ENCODE peak calls at places on chromosomes 11 and 22, in six cellular contexts. X is stimulated activated CD4-positive, alpha-beta T cell treated with anti-CD3 and anti-CD28 coated beads, TNF-alpha, amount 100 ng/mL, for 4 hours; M is C1 segment of cervical spinal cord; F is CD4-positive, alpha-beta T cell; E is fibroblast of gingiva; W is cardiac muscle cell. K is an unnamed sample.

GRCh38 chr11:132911186-132911585 is 621.1 kb downstream of the OPCML start:
- DNase-seq in M (no peak), X (no peak), E (no peak), F (no peak), W (peak), K (peak)

GRCh38 chr11:106998126-106998525 is 20.1 kb downstream of the GUCY1A2 start:
- DNase-seq in F (no peak), W (peak), E (no peak), X (no peak), M (no peak), K (no peak)

GRCh38 chr11:109606256-109606655 is 184.3 kb downstream of the C11orf87 start:
- DNase-seq in X (no peak), F (no peak), M (no peak), W (no peak), E (no peak), K (no peak)

GRCh38 chr11:11661356-11662040 is 39.7 kb upstream of the GALNT18 start:
- DNase-seq in W (no peak), M (no peak), E (no peak), X (no peak), F (no peak), K (no peak)

GRCh38 chr11:34316347-34317037 is 41.3 kb downstream of the ABTB2 start:
- DNase-seq in E (peak), F (no peak), W (peak), M (no peak), X (no peak), K (no peak)

GRCh38 chr11:69382131-69383128 is 88.5 kb downstream of the MYEOV start:
- DNase-seq in F (no peak), X (no peak), E (peak), M (peak), W (peak), K (peak)

GRCh38 chr22:46682011-46682731 is 55.9 kb downstream of the CERK start:
- DNase-seq in W (no peak), M (no peak), X (no peak), E (no peak), F (no peak), K (no peak)

GRCh38 chr11:72578541-72578940 is 95.7 kb downstream of the PDE2A start:
- DNase-seq in E (no peak), M (no peak), W (no peak), F (no peak), X (no peak), K (no peak)

K was measured in Caki2.